ENCODE peak calls at places on chromosomes 13 and 19, in five cellular contexts. One of them, this sample, is unnamed.
A peak's percentile ranks its signal among the peaks of the same experiment; 100 is the strongest.

GRCh38 chr13:51832471-51833152 is 12.4 kb downstream of the TMEM272 start:
- DNase-seq in right lobe of liver: no peak
- DNase-seq in neural progenitor cell: peak; percentile 48
- DNase-seq in GM23248: peak; percentile 58
- DNase-seq in iPS DF 6.9: no peak
- DNase-seq in this sample: peak; percentile 98

GRCh38 chr13:59318320-59318930 is 845.3 kb downstream of the DIAPH3 start:
- DNase-seq in right lobe of liver: peak; percentile 65
- DNase-seq in neural progenitor cell: peak; percentile 91
- DNase-seq in GM23248: peak; percentile 61
- DNase-seq in iPS DF 6.9: peak; percentile 66
- DNase-seq in this sample: peak; percentile 85

GRCh38 chr13:99307648-99308339 is 595 bp upstream of the GPR183 start:
- DNase-seq in right lobe of liver: no peak
- DNase-seq in neural progenitor cell: no peak
- DNase-seq in GM23248: peak; percentile 91
- DNase-seq in iPS DF 6.9: no peak
- DNase-seq in this sample: no peak

GRCh38 chr13:67228909-67229308 is 1.2 kb downstream of the PCDH9 start:
- DNase-seq in right lobe of liver: no peak
- DNase-seq in neural progenitor cell: no peak
- DNase-seq in GM23248: peak; percentile 5
- DNase-seq in iPS DF 6.9: no peak
- DNase-seq in this sample: no peak

GRCh38 chr13:52862358-52863206 is 14.1 kb upstream of the PCDH8 start:
- DNase-seq in right lobe of liver: no peak
- DNase-seq in neural progenitor cell: peak; percentile 64
- DNase-seq in GM23248: peak; percentile 6
- DNase-seq in iPS DF 6.9: no peak
- DNase-seq in this sample: peak; percentile 68

GRCh38 chr13:51907040-51907732 is 45.4 kb downstream of the CCDC70 start:
- DNase-seq in right lobe of liver: no peak
- DNase-seq in neural progenitor cell: no peak
- DNase-seq in GM23248: no peak
- DNase-seq in iPS DF 6.9: no peak
- DNase-seq in this sample: no peak

GRCh38 chr19:31656507-31656906 is 307.3 kb upstream of the TSHZ3 start:
- DNase-seq in right lobe of liver: no peak
- DNase-seq in neural progenitor cell: no peak
- DNase-seq in GM23248: no peak
- DNase-seq in iPS DF 6.9: no peak
- DNase-seq in this sample: peak; percentile 20

GRCh38 chr13:20193924-20194631 is 1.3 kb upstream of the GJB2 start:
- DNase-seq in right lobe of liver: no peak
- DNase-seq in neural progenitor cell: peak; percentile 40
- DNase-seq in GM23248: peak; percentile 24
- DNase-seq in iPS DF 6.9: no peak
- DNase-seq in this sample: no peak

GRCh38 chr13:89375839-89376238 is 1704.7 kb downstream of the SLITRK5 start:
- DNase-seq in right lobe of liver: no peak
- DNase-seq in neural progenitor cell: no peak
- DNase-seq in GM23248: peak; percentile 76
- DNase-seq in iPS DF 6.9: no peak
- DNase-seq in this sample: no peak

GRCh38 chr13:113458218-113459065 is 5.2 kb upstream of the ADPRHL1 start:
- DNase-seq in right lobe of liver: no peak
- DNase-seq in neural progenitor cell: peak; percentile 57
- DNase-seq in GM23248: peak; percentile 12
- DNase-seq in iPS DF 6.9: no peak
- DNase-seq in this sample: peak; percentile 41

GRCh38 chr13:37194428-37194861 is 89.0 kb upstream of the CSNK1A1L start:
- DNase-seq in right lobe of liver: no peak
- DNase-seq in neural progenitor cell: no peak
- DNase-seq in GM23248: peak; percentile 78
- DNase-seq in iPS DF 6.9: no peak
- DNase-seq in this sample: no peak

GRCh38 chr13:66415444-66415843 is 814.7 kb downstream of the PCDH9 start:
- DNase-seq in right lobe of liver: no peak
- DNase-seq in neural progenitor cell: no peak
- DNase-seq in GM23248: no peak
- DNase-seq in iPS DF 6.9: no peak
- DNase-seq in this sample: no peak

GRCh38 chr13:27302643-27303262 is 32.1 kb downstream of the RASL11A start:
- DNase-seq in right lobe of liver: no peak
- DNase-seq in neural progenitor cell: no peak
- DNase-seq in GM23248: no peak
- DNase-seq in iPS DF 6.9: no peak
- DNase-seq in this sample: no peak

GRCh38 chr13:113582841-113583631 is 1.5 kb upstream of the TFDP1 start:
- DNase-seq in right lobe of liver: peak; percentile 38
- DNase-seq in neural progenitor cell: no peak
- DNase-seq in GM23248: no peak
- DNase-seq in iPS DF 6.9: no peak
- DNase-seq in this sample: no peak

GRCh38 chr19:6720369-6721112 is at the start of gene C3:
- DNase-seq in right lobe of liver: peak; percentile 89
- DNase-seq in neural progenitor cell: no peak
- DNase-seq in GM23248: peak; percentile 92
- DNase-seq in iPS DF 6.9: no peak
- DNase-seq in this sample: no peak

GRCh38 chr13:24644051-24644450 is 36.2 kb upstream of the ATP12A start:
- DNase-seq in right lobe of liver: no peak
- DNase-seq in neural progenitor cell: no peak
- DNase-seq in GM23248: peak; percentile 24
- DNase-seq in iPS DF 6.9: no peak
- DNase-seq in this sample: no peak

GRCh38 chr13:41608111-41608510 is 150.8 kb downstream of the RGCC start:
- DNase-seq in right lobe of liver: no peak
- DNase-seq in neural progenitor cell: no peak
- DNase-seq in GM23248: no peak
- DNase-seq in iPS DF 6.9: no peak
- DNase-seq in this sample: no peak

GRCh38 chr13:110444226-110444653 is 117.3 kb downstream of the RAB20 start:
- DNase-seq in right lobe of liver: no peak
- DNase-seq in neural progenitor cell: no peak
- DNase-seq in GM23248: no peak
- DNase-seq in iPS DF 6.9: no peak
- DNase-seq in this sample: peak; percentile 57

GRCh38 chr13:33918199-33918932 is 100.4 kb downstream of the RFC3 start:
- DNase-seq in right lobe of liver: no peak
- DNase-seq in neural progenitor cell: peak; percentile 10
- DNase-seq in GM23248: peak; percentile 94
- DNase-seq in iPS DF 6.9: no peak
- DNase-seq in this sample: no peak

GRCh38 chr13:104006625-104007061 is 940.4 kb upstream of the SLC10A2 start:
- DNase-seq in right lobe of liver: no peak
- DNase-seq in neural progenitor cell: no peak
- DNase-seq in GM23248: no peak
- DNase-seq in iPS DF 6.9: no peak
- DNase-seq in this sample: no peak

GRCh38 chr13:39835253-39835652 is 179.8 kb downstream of the COG6 start:
- DNase-seq in right lobe of liver: no peak
- DNase-seq in neural progenitor cell: peak; percentile 56
- DNase-seq in GM23248: no peak
- DNase-seq in iPS DF 6.9: no peak
- DNase-seq in this sample: no peak

DNA sequence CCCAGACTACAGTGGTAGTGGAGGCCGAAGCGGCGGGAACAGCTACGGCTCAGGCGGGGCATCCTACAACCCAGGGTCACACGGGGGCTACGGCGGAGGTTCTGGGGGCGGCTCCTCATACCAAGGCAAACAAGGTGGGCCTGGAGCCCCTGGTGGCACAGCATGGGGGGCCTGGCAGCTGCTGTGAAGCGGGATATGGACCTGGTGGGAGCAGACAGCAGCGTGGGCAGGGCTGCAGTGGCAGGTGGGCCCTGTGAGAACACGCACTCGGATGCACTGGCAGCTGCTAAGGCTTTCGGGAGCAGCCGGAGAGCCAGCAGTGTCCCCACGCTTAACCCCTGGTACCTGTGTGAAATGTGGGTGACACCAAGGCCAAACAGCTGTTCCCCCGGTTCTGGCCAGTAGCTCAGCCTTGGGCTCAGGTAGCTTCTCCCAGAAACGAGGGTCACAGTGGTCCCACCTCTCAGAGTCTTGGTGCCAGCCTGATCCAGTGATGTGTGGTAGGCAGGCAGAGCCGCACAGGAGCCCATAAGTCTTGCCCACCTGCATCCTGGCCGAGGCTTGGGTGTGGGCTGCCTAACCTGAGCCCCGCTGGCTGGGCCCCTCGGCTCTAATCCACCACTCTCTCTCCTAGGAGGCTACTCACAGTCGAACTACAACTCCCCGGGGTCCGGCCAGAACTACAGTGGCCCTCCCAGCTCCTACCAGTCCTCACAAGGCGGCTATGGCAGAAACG is 12.5 kb upstream of the QTRT1 start:
- DNase-seq in right lobe of liver: no peak
- DNase-seq in neural progenitor cell: no peak
- DNase-seq in GM23248: no peak
- DNase-seq in iPS DF 6.9: no peak
- DNase-seq in this sample: no peak
- H3K36me3 ChIP-seq in right lobe of liver: peaks cover 2% of the 10 kb centered on the region
- H3K36me3 ChIP-seq in neural progenitor cell: peaks cover 14% of the 10 kb centered on the region
- H3K36me3 ChIP-seq in GM23248: peaks cover 10% of the 10 kb centered on the region
- H3K36me3 ChIP-seq in iPS DF 6.9: peaks cover 76% of the 10 kb centered on the region
- H3K36me3 ChIP-seq in this sample: peaks cover 55% of the 10 kb centered on the region

DNA sequence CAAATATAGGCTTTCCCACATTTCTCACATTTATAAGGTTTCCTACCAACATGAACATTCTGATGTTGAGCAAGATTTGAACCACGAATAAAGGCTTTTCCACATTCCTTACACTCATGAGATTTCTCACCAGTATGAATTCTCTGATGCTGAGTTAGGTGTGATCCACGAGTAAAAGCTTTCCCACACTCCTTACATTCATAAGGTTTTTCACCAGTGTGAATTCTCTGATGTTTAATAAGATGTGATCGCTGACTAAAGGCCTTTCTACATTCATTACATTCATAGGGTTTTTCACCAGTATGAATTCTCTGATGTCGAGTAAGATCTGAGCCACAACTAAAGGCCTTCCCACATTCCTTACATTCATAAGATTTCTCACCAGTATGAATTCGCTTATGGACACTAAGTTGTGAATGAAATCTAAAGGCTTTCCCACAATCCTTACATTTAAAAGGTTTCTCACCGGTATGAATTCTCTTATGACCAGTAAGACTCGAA is 19.0 kb downstream of the ZNF790 start:
- DNase-seq in right lobe of liver: no peak
- DNase-seq in neural progenitor cell: no peak
- DNase-seq in GM23248: peak; percentile 9
- DNase-seq in iPS DF 6.9: no peak
- DNase-seq in this sample: no peak
- H3K9me3 ChIP-seq in right lobe of liver: peaks cover 93% of the 10 kb centered on the region
- H3K9me3 ChIP-seq in neural progenitor cell: peaks cover 85% of the 10 kb centered on the region
- H3K9me3 ChIP-seq in GM23248: peaks cover 47% of the 10 kb centered on the region
- H3K9me3 ChIP-seq in iPS DF 6.9: peaks cover 5% of the 10 kb centered on the region
- H3K9me3 ChIP-seq in this sample: peaks cover 65% of the 10 kb centered on the region

GRCh38 chr19:8404391-8405151 is 8.5 kb upstream of the MARCHF2 start:
- DNase-seq in right lobe of liver: no peak
- DNase-seq in neural progenitor cell: no peak
- DNase-seq in GM23248: no peak
- DNase-seq in iPS DF 6.9: no peak
- DNase-seq in this sample: no peak
- H3K36me3 ChIP-seq in right lobe of liver: peaks cover 6% of the 10 kb centered on the region
- H3K36me3 ChIP-seq in neural progenitor cell: no peaks in the 10 kb centered on the region
- H3K36me3 ChIP-seq in GM23248: no peaks in the 10 kb centered on the region
- H3K36me3 ChIP-seq in iPS DF 6.9: peaks cover 31% of the 10 kb centered on the region
- H3K36me3 ChIP-seq in this sample: no peaks in the 10 kb centered on the region

DNA sequence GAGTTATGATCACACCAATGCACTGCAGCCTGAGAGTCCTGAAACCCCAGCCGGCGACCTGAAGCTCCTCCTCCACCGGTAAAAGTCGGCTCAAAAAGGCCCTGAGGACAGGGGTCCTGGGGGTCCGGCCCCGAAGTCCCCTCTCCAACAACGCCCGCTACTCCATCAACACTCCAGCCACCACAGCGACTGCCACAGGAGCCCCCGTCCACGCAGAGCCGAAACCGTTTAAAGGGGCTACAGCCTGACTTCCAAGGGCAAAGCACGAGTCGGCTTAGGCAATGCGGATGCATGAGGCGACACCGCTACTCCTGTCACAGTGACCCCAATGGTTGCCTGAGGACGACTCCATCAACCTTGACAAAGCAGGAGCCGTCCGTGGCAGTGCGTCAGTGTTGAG is 22.9 kb upstream of the ZNF420 start:
- DNase-seq in right lobe of liver: no peak
- DNase-seq in neural progenitor cell: no peak
- DNase-seq in GM23248: no peak
- DNase-seq in iPS DF 6.9: no peak
- DNase-seq in this sample: no peak
- H3K9me3 ChIP-seq in right lobe of liver: no peaks in the 10 kb centered on the region
- H3K9me3 ChIP-seq in neural progenitor cell: peaks cover 5% of the 10 kb centered on the region
- H3K9me3 ChIP-seq in GM23248: no peaks in the 10 kb centered on the region
- H3K9me3 ChIP-seq in iPS DF 6.9: peaks cover 9% of the 10 kb centered on the region
- H3K9me3 ChIP-seq in this sample: peaks cover 26% of the 10 kb centered on the region

GRCh38 chr19:619286-620002 is 13.9 kb downstream of the POLRMT start:
- DNase-seq in right lobe of liver: peak; percentile 46
- DNase-seq in neural progenitor cell: no peak
- DNase-seq in GM23248: no peak
- DNase-seq in iPS DF 6.9: no peak
- DNase-seq in this sample: no peak
- H3K36me3 ChIP-seq in right lobe of liver: peaks cover 10% of the 10 kb centered on the region
- H3K36me3 ChIP-seq in neural progenitor cell: no peaks in the 10 kb centered on the region
- H3K36me3 ChIP-seq in GM23248: no peaks in the 10 kb centered on the region
- H3K36me3 ChIP-seq in iPS DF 6.9: peaks cover 41% of the 10 kb centered on the region
- H3K36me3 ChIP-seq in this sample: peaks cover 8% of the 10 kb centered on the region

GRCh38 chr13:35648109-35648508 is 171.6 kb upstream of the MAB21L1 start:
- DNase-seq in right lobe of liver: no peak
- DNase-seq in neural progenitor cell: no peak
- DNase-seq in GM23248: peak; percentile 5
- DNase-seq in iPS DF 6.9: no peak
- DNase-seq in this sample: peak; percentile 26
- H3K9me3 ChIP-seq in right lobe of liver: no peaks in the 10 kb centered on the region
- H3K9me3 ChIP-seq in neural progenitor cell: no peaks in the 10 kb centered on the region
- H3K9me3 ChIP-seq in GM23248: no peaks in the 10 kb centered on the region
- H3K9me3 ChIP-seq in iPS DF 6.9: no peaks in the 10 kb centered on the region
- H3K9me3 ChIP-seq in this sample: no peaks in the 10 kb centered on the region

This sample was measured in Karpas-422.